ENCODE peak calls at places on chromosomes 5 and 9, in seven cellular contexts. U is Peyer's patch, L is astrocyte of the spinal cord, P is IMR-90, N is uterus, D is heart right ventricle, X is fibroblast of lung. V is an unnamed sample.
A peak's percentile ranks its signal among the peaks of the same experiment; 100 is the strongest.

GRCh38 chr5:35487255-35488035 is 130.2 kb upstream of the SPEF2 start:
- DNase-seq in U (no peak), L (no peak), P (peak; percentile 7), N (no peak), D (no peak), X (no peak), V (no peak)

GRCh38 chr5:62593331-62593730 is 14.7 kb downstream of the LRRC70 start:
- DNase-seq in U (no peak), L (no peak), P (peak; percentile 52), N (no peak), D (no peak), X (peak; percentile 25), V (peak; percentile 25)

GRCh38 chr9:72914750-72915149 is 38.1 kb downstream of the ALDH1A1 start:
- DNase-seq in U (no peak), L (no peak), P (no peak), N (no peak), D (no peak), X (no peak), V (no peak)

GRCh38 chr9:38686923-38687322 is 33.0 kb downstream of the FAM240B start:
- DNase-seq in U (no peak), L (peak; percentile 17), P (no peak), N (no peak), D (no peak), X (no peak), V (no peak)

GRCh38 chr5:143006511-143006910 is 236.3 kb downstream of the ARHGAP26 start:
- DNase-seq in U (no peak), L (no peak), P (no peak), N (no peak), D (no peak), X (no peak), V (no peak)

GRCh38 chr9:137745541-137745991 is 126.8 kb downstream of the EHMT1 start:
- DNase-seq in U (peak; percentile 87), L (peak; percentile 62), P (peak; percentile 43), N (no peak), D (no peak), X (peak; percentile 56), V (peak; percentile 9)

GRCh38 chr9:111662851-111663823 is 1.7 kb downstream of the GNG10 start:
- DNase-seq in U (no peak), L (no peak), P (no peak), N (no peak), D (no peak), X (no peak), V (peak; percentile 32)

GRCh38 chr9:34046784-34047379 is 1.8 kb downstream of the UBAP2 start:
- DNase-seq in U (peak; percentile 37), L (no peak), P (peak; percentile 10), N (no peak), D (no peak), X (no peak), V (peak; percentile 29)

GRCh38 chr5:142872795-142873194 is 102.6 kb downstream of the ARHGAP26 start:
- DNase-seq in U (peak; percentile 77), L (peak; percentile 23), P (peak; percentile 65), N (no peak), D (peak; percentile 46), X (peak; percentile 65), V (peak; percentile 92)

GRCh38 chr5:39200081-39200480 is 19.3 kb downstream of the FYB1 start:
- DNase-seq in U (no peak), L (no peak), P (no peak), N (no peak), D (no peak), X (no peak), V (no peak)

GRCh38 chr5:73591102-73591695 is 25.7 kb downstream of the UTP15 start:
- DNase-seq in U (peak; percentile 56), L (peak; percentile 91), P (peak; percentile 90), N (peak; percentile 65), D (peak; percentile 68), X (peak; percentile 77), V (peak; percentile 84)

GRCh38 chr5:34535944-34536628 is 120.0 kb upstream of the RAI14 start:
- DNase-seq in U (no peak), L (no peak), P (peak; percentile 40), N (no peak), D (no peak), X (peak; percentile 62), V (no peak)

GRCh38 chr5:61966991-61967390 is 339.0 kb upstream of the KIF2A start:
- DNase-seq in U (no peak), L (no peak), P (no peak), N (no peak), D (no peak), X (peak; percentile 41), V (no peak)

GRCh38 chr9:79014929-79015699 is 556.7 kb upstream of the TLE4 start:
- DNase-seq in U (no peak), L (no peak), P (no peak), N (no peak), D (no peak), X (no peak), V (no peak)

GRCh38 chr9:87648606-87649005 is 77.3 kb upstream of the CTSL start:
- DNase-seq in U (no peak), L (no peak), P (no peak), N (no peak), D (no peak), X (no peak), V (no peak)

GRCh38 chr9:130173462-130173876 is 1.3 kb downstream of the NCS1 start:
- DNase-seq in U (no peak), L (no peak), P (peak; percentile 28), N (no peak), D (no peak), X (no peak), V (no peak)

GRCh38 chr5:126938461-126938860 is 91.9 kb downstream of the MARCHF3 start:
- DNase-seq in U (no peak), L (peak; percentile 57), P (peak; percentile 89), N (no peak), D (no peak), X (peak; percentile 78), V (peak; percentile 86)

DNA sequence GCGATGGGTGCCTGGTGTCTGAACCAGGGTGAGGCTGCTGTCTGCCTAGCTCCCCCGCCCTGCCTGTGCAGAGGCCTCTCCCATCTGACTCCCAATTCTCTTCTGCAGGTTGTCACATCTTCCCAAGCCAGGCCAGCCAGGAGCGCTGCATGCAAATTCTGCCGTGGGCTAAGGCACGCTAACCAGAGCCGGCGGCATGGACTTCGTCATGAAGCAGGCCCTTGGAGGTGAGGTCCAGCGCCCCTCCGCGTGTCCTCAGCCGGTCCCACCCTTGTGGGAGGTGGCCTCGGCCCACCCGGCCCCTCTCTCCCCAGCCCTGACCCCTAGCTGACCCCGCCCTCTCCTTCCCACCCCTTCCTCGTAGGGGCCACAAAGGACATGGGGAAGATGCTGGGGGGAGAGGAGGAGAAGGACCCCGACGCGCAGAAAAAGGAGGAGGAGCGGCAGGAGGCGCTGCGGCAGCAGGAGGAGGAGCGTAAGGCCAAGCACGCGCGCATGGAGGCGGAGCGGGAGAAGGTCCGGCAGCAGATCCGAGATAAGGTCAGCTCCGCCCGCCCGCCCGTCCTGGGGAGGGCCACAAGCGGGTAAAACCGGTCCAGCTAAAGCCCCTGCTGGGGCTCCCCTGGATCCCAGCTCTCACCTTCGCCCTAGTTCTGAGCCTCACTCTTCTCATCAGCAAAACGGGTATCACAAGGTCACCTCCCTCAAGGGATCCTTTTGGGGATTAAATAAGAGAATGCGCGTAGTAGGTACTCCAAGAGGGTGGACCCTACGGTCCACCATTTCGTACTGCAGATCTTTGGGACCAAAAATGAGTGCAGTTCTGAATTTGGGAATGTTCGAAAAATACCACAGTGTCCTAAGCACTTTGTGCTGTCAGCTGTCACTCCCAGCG is 7.4 kb downstream of the CPLX2 start:
- DNase-seq in U (no peak), L (no peak), P (no peak), N (no peak), D (no peak), X (no peak), V (no peak)
- TF ChIP-seq CTCF in U (no peak), L (no peak), P (no peak), N (no peak), D (no peak), X (no peak), V (no peak)

DNA sequence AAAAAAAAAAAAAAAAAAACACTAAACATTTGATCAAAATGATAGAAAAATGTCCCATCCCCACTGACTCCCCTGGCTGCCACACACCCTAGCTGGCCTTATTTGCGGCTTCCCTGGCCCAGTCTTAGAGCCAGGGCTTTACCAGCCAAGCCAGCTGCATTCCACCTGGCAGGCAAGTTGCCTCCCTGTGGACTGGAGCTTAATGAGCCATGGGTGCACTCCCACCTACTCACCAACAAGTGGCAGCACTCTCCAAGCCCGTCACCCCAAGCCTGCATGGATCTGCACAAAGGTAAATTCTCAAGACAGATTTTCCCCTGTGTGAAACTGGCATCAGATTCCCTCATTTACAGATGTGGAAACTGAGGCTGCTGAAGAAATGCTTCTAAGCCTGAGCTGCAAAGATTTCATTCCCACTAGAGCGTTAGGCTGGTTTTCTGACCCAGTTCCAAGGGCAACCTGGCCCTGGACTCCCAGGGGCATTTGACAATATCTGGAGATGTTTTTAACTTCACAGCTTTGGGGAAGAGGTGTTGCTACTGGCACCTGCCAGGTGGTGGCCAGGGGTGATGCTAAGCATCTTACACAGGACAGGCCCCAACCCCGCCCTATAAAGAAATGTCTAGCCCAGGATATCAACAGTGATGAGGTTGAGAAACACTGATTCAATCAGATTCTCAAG is 21.9 kb upstream of the VDAC1 start:
- DNase-seq in U (peak; percentile 82), L (peak; percentile 61), P (peak; percentile 63), N (no peak), D (no peak), X (peak; percentile 74), V (peak; percentile 86)
- TF ChIP-seq CTCF in U (peak; percentile 47), L (peak; percentile 76), P (peak; percentile 44), N (no peak), D (peak; percentile 23), X (peak; percentile 68), V (peak; percentile 45)

GRCh38 chr9:12775373-12775962 is 648 bp downstream of the LURAP1L start:
- DNase-seq in U (peak; percentile 48), L (peak; percentile 20), P (no peak), N (no peak), D (peak; percentile 5), X (peak; percentile 25), V (no peak)

GRCh38 chr9:12774861-12775367 is at the start of gene LURAP1L:
- DNase-seq in U (peak; percentile 73), L (peak; percentile 78), P (peak; percentile 83), N (peak; percentile 59), D (peak; percentile 48), X (peak; percentile 76), V (peak; percentile 84)

GRCh38 chr9:12777149-12778010 is 2.6 kb downstream of the LURAP1L start:
- DNase-seq in U (no peak), L (no peak), P (no peak), N (no peak), D (no peak), X (no peak), V (no peak)

GRCh38 chr9:12776775-12777055 is 1.9 kb downstream of the LURAP1L start:
- DNase-seq in U (no peak), L (no peak), P (peak; percentile 63), N (no peak), D (no peak), X (peak; percentile 72), V (no peak)

GRCh38 chr9:12775963-12776774 is 1.3 kb downstream of the LURAP1L start:
- DNase-seq in U (peak; percentile 88), L (peak; percentile 88), P (peak; percentile 89), N (peak; percentile 86), D (peak; percentile 82), X (peak; percentile 89), V (peak; percentile 87)
- TF ChIP-seq CTCF in U (no peak), L (peak; percentile 60), P (peak; percentile 53), N (peak; percentile 42), D (peak; percentile 56), X (peak; percentile 62), V (peak; percentile 41)

DNA sequence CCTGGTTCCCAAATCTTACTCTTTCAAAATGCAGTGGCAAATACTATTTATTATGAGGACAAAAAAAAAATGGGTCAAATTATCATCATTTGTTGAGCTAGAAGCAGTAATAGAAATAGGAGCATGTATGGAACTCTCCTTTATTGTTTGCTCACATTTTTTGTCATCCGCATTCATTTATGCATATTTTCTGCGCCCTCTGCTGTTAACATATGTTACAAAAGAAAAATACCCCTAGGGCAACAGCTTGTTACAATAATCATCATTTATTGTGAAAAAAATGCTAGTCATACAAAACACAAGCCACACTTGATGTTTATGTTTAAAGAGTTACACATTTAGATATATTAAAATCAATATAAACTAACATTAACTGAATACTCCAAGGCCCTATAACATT is 328.2 kb downstream of the TUSC1 start:
- DNase-seq in U (no peak), L (no peak), P (no peak), N (no peak), D (no peak), X (no peak), V (peak; percentile 27)
- TF ChIP-seq CTCF in U (no peak), L (no peak), P (no peak), N (no peak), D (no peak), X (no peak), V (no peak)

V was measured in MCF 10A.